ENCODE peak calls at places on chromosomes 11 and 22, in ten cellular contexts. D is hepatocyte; U is ovary; L is coronary artery; S is sigmoid colon; C is H9; F is kidney; G is GM12878; B is left ventricle myocardium inferior; N is CD4-positive, alpha-beta T cell. M is an unnamed sample.

GRCh38 chr11:66976048-66976467 is 954 bp downstream of the C11orf86 start:
- DNase-seq in D (peak), U (no peak), L (no peak), S (no peak), C (peak), F (no peak), G (no peak), B (no peak), N (no peak), M (no peak)

GRCh38 chr11:111633756-111634362 is 31.6 kb downstream of the SIK2 start:
- DNase-seq in D (no peak), U (no peak), L (no peak), S (no peak), C (no peak), F (no peak), G (peak), B (no peak), N (no peak), M (peak)

GRCh38 chr11:64545605-64546004 is 45.4 kb upstream of the SLC22A12 start:
- DNase-seq in D (no peak), U (no peak), L (no peak), S (no peak), C (no peak), F (no peak), G (no peak), B (no peak), N (no peak), M (peak)

GRCh38 chr22:44128961-44129613 is 51.6 kb upstream of the PARVG start:
- DNase-seq in D (no peak), U (no peak), L (no peak), S (peak), C (no peak), F (peak), G (no peak), B (no peak), N (no peak), M (no peak)

GRCh38 chr22:47193606-47194316 is 431.3 kb downstream of the TBC1D22A start:
- DNase-seq in D (no peak), U (no peak), L (peak), S (peak), C (no peak), F (peak), G (no peak), B (no peak), N (no peak), M (no peak)

GRCh38 chr11:35980646-35981402 is 37.0 kb downstream of the LDLRAD3 start:
- DNase-seq in D (no peak), U (no peak), L (peak), S (no peak), C (no peak), F (no peak), G (no peak), B (no peak), N (no peak), M (no peak)

GRCh38 chr11:114036156-114036811 is 23.2 kb upstream of the ZBTB16 start:
- DNase-seq in D (peak), U (peak), L (peak), S (peak), C (peak), F (peak), G (no peak), B (peak), N (peak), M (peak)

GRCh38 chr22:30763815-30764686 is 69.4 kb downstream of the OSBP2 start:
- DNase-seq in D (peak), U (peak), L (no peak), S (no peak), C (peak), F (no peak), G (no peak), B (no peak), N (peak), M (peak)

GRCh38 chr11:2928605-2929510 is at the start of gene PHLDA2:
- DNase-seq in D (peak), U (no peak), L (no peak), S (peak), C (peak), F (peak), G (no peak), B (peak), N (peak), M (peak)

GRCh38 chr11:62245271-62245753 is 3.3 kb downstream of the SCGB1D2 start:
- DNase-seq in D (peak), U (no peak), L (no peak), S (no peak), C (peak), F (no peak), G (no peak), B (no peak), N (no peak), M (peak)

GRCh38 chr11:1746956-1747752 is 3.2 kb downstream of the IFITM10 start:
- DNase-seq in D (no peak), U (no peak), L (peak), S (peak), C (no peak), F (no peak), G (no peak), B (no peak), N (no peak), M (no peak)

GRCh38 chr11:101444164-101444563 is 139.6 kb downstream of the TRPC6 start:
- DNase-seq in D (peak), U (no peak), L (no peak), S (no peak), C (no peak), F (no peak), G (no peak), B (no peak), N (no peak), M (no peak)

GRCh38 chr11:17343907-17344306 is 7.7 kb upstream of the NCR3LG1 start:
- DNase-seq in D (peak), U (no peak), L (no peak), S (no peak), C (no peak), F (no peak), G (no peak), B (no peak), N (no peak), M (peak)

GRCh38 chr11:128695539-128696221 is 1.8 kb downstream of the FLI1 start:
- DNase-seq in D (no peak), U (no peak), L (no peak), S (peak), C (no peak), F (peak), G (no peak), B (no peak), N (no peak), M (no peak)

DNA sequence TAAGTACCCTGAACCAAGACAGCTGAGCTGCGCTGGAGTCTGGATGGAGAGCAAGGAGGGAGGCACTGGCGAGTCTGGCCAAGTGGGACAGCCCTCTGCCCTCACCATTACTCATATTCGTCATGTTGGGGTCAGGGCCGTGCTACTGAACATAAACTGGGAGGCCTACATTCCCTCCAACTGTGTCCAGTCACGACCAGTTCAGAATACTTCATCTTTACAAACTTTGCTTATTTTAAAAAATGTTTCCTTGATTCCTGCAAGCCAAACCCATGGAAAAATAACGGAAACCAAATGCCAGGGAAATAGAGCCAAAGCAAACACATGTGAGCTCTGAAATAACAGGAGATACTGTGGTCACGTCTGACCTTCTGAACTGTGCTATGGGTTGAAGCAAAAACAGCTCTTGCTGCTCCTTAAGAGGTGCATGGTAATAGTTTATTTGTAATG is 80.8 kb downstream of the CCDC34 start:
- DNase-seq in D (no peak), U (peak), L (peak), S (no peak), C (no peak), F (peak), G (no peak), B (peak), N (no peak), M (no peak)
- H3K27ac ChIP-seq in D (no peak), U (peak), L (peak), S (no peak), C (no peak), F (no peak), G (no peak), B (peak), N (no peak), M (no peak)

DNA sequence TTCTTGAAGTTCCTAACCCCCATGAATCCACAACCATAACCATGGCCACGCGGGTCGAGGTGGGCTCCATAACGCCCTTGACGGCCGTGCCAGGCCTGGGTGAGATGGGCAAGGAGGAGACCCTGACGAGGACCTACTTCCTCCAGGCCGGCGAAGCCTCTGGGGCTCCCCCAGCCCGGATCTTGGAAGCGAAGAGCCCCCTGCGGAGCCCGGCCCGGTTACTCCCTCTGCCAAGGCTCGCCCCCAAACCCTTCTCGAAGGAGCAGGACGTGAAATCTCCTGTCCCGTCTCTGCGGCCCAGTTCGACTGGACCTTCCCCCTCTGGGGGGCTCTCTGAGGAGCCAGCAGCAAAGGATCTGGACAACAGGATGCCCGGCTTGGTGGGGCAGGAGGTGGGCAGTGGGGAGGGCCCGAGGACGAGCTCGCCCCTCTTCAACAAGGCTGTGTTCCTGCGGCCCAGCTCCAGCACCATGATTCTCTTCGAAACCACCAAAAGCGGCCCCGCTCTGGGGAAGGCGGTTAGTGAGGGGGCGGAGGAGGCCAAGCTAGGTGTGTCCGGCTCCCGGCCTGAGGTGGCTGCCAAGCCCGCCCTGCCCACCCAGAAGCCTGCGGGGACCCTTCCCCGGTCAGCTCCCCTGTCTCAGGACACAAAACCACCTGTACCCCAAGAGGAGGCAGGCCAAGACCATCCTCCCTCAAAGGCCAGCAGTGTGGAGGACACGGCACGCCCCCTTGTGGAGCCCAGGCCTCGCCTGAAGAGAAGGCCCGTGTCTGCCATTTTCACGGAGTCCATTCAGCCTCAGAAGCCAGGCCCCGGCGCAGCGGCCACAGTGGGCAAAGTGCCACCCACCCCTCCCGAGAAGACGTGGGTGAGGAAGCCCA is 75.7 kb downstream of the KIAA1671 start:
- DNase-seq in D (peak), U (peak), L (no peak), S (no peak), C (peak), F (no peak), G (no peak), B (peak), N (no peak), M (no peak)
- TF ChIP-seq CTCF in D (peak), U (no peak), L (no peak), S (peak), C (peak), F (no peak), G (peak), B (peak), N (no peak), M (peak)

DNA sequence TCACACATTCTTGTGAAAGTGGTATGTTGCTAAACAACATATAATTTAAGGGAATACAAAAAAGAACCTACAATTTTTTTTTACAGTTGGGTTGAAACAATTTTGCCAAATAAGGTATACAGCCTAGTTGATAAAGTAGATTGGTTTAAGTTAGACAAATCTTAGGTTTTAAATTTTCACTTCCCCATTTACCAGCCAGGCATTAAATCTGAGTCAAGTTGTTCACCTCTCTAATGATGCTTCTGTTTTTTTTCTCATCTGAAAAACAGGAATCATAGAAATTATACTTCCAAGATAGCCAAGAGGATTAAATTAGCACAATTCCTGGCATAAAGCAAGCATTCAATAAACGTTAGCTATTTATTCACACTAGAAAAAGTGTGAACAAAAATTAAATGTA is 45.2 kb downstream of the ZBTB44 start:
- DNase-seq in D (no peak), U (no peak), L (no peak), S (no peak), C (no peak), F (no peak), G (peak), B (no peak), N (no peak), M (no peak)
- H3K27ac ChIP-seq in D (no peak), U (no peak), L (no peak), S (no peak), C (no peak), F (no peak), G (peak), B (no peak), N (no peak), M (no peak)

GRCh38 chr11:95515379-95515778 is 274.2 kb downstream of the FAM76B start:
- DNase-seq in D (no peak), U (no peak), L (no peak), S (no peak), C (no peak), F (no peak), G (no peak), B (no peak), N (no peak), M (no peak)
- TF ChIP-seq CTCF in D (no peak), U (no peak), L (no peak), S (no peak), C (no peak), F (no peak), G (no peak), B (no peak), N (no peak), M (no peak)

GRCh38 chr11:119363081-119363861 is 16.8 kb upstream of the MFRP start:
- DNase-seq in D (no peak), U (peak), L (no peak), S (no peak), C (no peak), F (peak), G (no peak), B (no peak), N (no peak), M (no peak)

GRCh38 chr11:119362741-119363080 is 16.2 kb upstream of the MFRP start:
- DNase-seq in D (no peak), U (no peak), L (no peak), S (no peak), C (no peak), F (peak), G (no peak), B (no peak), N (no peak), M (no peak)

GRCh38 chr11:119366690-119367620 is 14.5 kb downstream of the USP2 start:
- DNase-seq in D (peak), U (no peak), L (no peak), S (no peak), C (no peak), F (peak), G (no peak), B (no peak), N (no peak), M (no peak)

GRCh38 chr11:119363874-119364590 is 17.5 kb downstream of the USP2 start:
- DNase-seq in D (peak), U (peak), L (no peak), S (peak), C (no peak), F (peak), G (no peak), B (peak), N (peak), M (peak)

DNA sequence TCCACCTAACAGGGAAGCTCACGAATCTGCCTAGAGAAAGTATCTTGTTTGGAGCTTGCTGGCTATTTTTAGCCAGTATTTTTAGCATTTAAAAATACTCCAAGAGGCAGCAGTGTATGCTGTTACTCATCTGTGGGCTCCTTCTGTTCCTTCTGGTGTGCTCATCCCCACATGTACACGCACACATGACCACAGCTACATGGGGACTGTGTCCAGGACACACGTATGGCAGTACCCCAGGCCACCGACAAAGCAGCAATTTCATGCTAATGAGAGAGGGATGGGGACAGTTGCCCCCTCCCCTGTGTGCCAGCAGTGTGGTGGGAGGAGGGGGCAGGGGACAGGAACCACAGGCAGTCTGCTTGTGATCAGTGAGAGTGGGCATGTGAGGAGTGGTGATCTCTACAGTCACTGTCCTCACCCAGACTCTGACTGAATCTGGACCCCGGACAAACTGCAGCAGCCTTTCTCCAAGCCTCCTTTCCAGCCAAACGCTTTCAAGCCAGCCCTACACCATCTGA is 16.4 kb downstream of the USP2 start:
- DNase-seq in D (no peak), U (peak), L (no peak), S (no peak), C (no peak), F (peak), G (no peak), B (no peak), N (no peak), M (no peak)
- H3K27ac ChIP-seq in D (no peak), U (peak), L (peak), S (peak), C (no peak), F (peak), G (no peak), B (peak), N (no peak), M (peak)

GRCh38 chr11:126920833-126921232 is 79.7 kb downstream of the KIRREL3 start:
- DNase-seq in D (no peak), U (no peak), L (no peak), S (no peak), C (peak), F (no peak), G (no peak), B (no peak), N (no peak), M (no peak)
- TF ChIP-seq CTCF in D (no peak), U (no peak), L (no peak), S (no peak), C (peak), F (no peak), G (no peak), B (no peak), N (no peak), M (no peak)

DNA sequence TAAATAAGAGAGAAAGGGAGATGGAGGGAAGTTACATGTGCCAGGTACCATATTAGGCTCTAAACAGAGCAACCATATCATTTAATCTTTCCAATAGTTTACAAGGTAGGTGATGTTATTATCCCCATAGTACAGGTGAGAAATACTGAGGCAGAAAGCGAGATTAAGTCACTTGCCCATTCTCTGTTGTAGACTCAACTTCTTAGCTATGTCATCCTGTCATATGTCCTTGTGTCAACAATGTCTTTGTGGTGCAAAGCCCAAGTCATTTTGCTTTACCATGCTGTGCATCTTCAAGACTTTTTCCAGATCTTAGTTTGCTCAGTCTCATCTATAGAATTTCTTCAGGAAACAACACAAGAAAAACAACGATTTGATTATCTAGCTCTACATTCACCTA is 205.0 kb upstream of the E2F8 start:
- DNase-seq in D (no peak), U (no peak), L (no peak), S (no peak), C (no peak), F (no peak), G (no peak), B (no peak), N (no peak), M (no peak)
- H3K27ac ChIP-seq in D (no peak), U (no peak), L (no peak), S (no peak), C (no peak), F (no peak), G (no peak), B (no peak), N (no peak), M (no peak)

M was measured in RWPE1.